ENCODE peak calls at places on chromosomes 3 and 15, in six cellular contexts. O, M, J, H, G and I are unnamed samples.
A peak's percentile ranks its signal among the peaks of the same experiment; 100 is the strongest.

GRCh38 chr15:58313810-58314592 is 117.8 kb upstream of the LIPC start:
- DNase-seq in G (no peak), M (no peak), J (no peak), O (peak; percentile 64), H (no peak), I (no peak)

GRCh38 chr15:55786341-55786740 is 43.4 kb upstream of the PRTG start:
- DNase-seq in M (no peak), O (no peak), G (no peak), J (no peak), H (no peak), I (no peak)

GRCh38 chr3:86990734-86991481 is at the start of gene VGLL3:
- DNase-seq in H (peak; percentile 62), J (peak; percentile 94), G (peak; percentile 64), M (no peak), O (peak; percentile 92), I (peak; percentile 55)

GRCh38 chr3:45417949-45418847 is 29.8 kb downstream of the LARS2 start:
- DNase-seq in H (no peak), M (no peak), O (no peak), J (no peak), G (no peak), I (peak; percentile 47)

GRCh38 chr3:27125821-27126501 is 243.2 kb downstream of the NEK10 start:
- DNase-seq in M (no peak), H (no peak), G (no peak), J (no peak), O (no peak), I (no peak)

GRCh38 chr3:126035362-126036050 is 48.4 kb downstream of the SLC41A3 start:
- DNase-seq in H (no peak), G (no peak), O (no peak), J (no peak), M (peak; percentile 72), I (peak; percentile 4)

GRCh38 chr3:117278424-117279190 is 569.0 kb downstream of the TUSC7 start:
- DNase-seq in G (peak; percentile 88), J (peak; percentile 2), M (no peak), H (peak; percentile 9), O (no peak), I (peak; percentile 71)

GRCh38 chr3:52034651-52035050 is 21.7 kb downstream of the DUSP7 start:
- DNase-seq in M (no peak), G (no peak), O (no peak), J (no peak), H (no peak), I (no peak)

GRCh38 chr15:75723847-75724660 is 11.4 kb upstream of the CSPG4 start:
- DNase-seq in O (peak; percentile 96), M (no peak), H (peak; percentile 91), J (peak; percentile 97), G (peak; percentile 97), I (peak; percentile 88)

GRCh38 chr3:151210676-151211381 is 7.8 kb upstream of the GPR171 start:
- DNase-seq in G (no peak), J (peak; percentile 41), M (no peak), O (no peak), H (no peak), I (peak; percentile 45)

GRCh38 chr15:88513195-88513594 is 33.3 kb downstream of the DET1 start:
- DNase-seq in G (no peak), M (no peak), H (no peak), J (no peak), O (no peak), I (no peak)

GRCh38 chr15:70475439-70475781 is 287.9 kb downstream of the UACA start:
- DNase-seq in J (no peak), G (no peak), H (no peak), O (no peak), M (no peak), I (no peak)

GRCh38 chr15:70474682-70475438 is 288.5 kb downstream of the UACA start:
- DNase-seq in H (peak; percentile 67), J (peak; percentile 95), O (peak; percentile 96), M (peak; percentile 93), G (peak; percentile 90), I (no peak)

GRCh38 chr15:70476441-70476840 is 286.9 kb downstream of the UACA start:
- DNase-seq in M (no peak), H (no peak), O (no peak), G (no peak), J (no peak), I (no peak)

GRCh38 chr15:70474367-70474681 is 289.0 kb downstream of the UACA start:
- DNase-seq in M (peak; percentile 91), O (no peak), H (no peak), G (no peak), J (no peak), I (peak; percentile 27)

DNA sequence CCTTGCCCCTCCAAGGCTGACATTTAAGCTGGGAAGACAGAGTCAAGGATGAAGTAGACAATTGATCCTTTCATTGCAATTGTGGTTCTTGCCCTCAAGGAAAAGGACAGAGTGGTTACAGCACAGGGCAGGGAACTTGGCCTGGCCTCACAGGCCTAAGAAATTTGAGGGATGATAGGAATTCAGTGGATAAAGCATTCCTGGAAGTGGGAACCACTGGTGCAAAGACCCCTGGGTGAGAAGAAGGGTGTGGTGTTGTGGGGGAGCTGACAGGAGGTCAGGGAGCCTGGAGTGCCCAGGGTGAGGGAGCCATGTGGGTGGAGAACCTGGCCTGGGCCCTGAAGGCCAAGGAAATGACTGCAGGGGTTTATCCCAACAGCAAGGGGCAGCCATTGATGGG is 287.4 kb downstream of the UACA start:
- DNase-seq in G (no peak), M (no peak), J (no peak), H (no peak), O (no peak), I (no peak)
- H3K4me3 ChIP-seq in G (no peak overlapping the region), M (no peak overlapping the region), J (no peak overlapping the region), H (no peak overlapping the region), O (no peak overlapping the region), I (no peak overlapping the region)

DNA sequence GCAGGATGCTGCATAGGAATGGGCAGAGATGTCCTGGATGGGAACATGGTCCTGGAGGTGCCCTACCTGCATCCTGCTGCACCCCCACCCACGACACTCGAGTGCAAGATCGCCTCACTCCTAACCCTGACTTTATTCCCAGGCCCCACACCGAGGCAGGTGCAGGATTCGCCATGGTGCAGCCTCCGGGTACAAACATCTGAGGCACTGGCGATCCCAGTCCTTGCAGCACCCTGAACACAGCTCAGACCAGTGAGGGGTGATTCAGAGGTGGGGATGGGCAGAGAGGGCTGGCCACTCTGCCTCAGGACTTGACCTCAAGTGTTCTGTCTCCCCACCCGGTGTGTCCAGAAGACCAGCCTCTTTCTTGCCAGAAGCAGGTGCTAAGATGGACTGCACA is 49.1 kb downstream of the KLF13 start:
- DNase-seq in J (no peak), M (no peak), O (no peak), H (no peak), G (no peak), I (no peak)
- H3K4me1 ChIP-seq in J (peaks cover 22% of the 10 kb centered on the region), M (peaks cover 55% of the 10 kb centered on the region), O (no peaks in the 10 kb centered on the region), H (peaks cover 24% of the 10 kb centered on the region), G (peaks cover 15% of the 10 kb centered on the region), I (peaks cover 18% of the 10 kb centered on the region)

GRCh38 chr3:111617406-111617805 is 22.3 kb upstream of the ZBED2 start:
- DNase-seq in H (no peak), G (no peak), M (no peak), O (no peak), J (no peak), I (no peak)
- H3K9me3 ChIP-seq in H (no peaks in the 10 kb centered on the region), G (no peaks in the 10 kb centered on the region), M (no peaks in the 10 kb centered on the region), O (peaks cover 2% of the 10 kb centered on the region), J (no peaks in the 10 kb centered on the region), I (no peaks in the 10 kb centered on the region)

GRCh38 chr3:75506603-75507002 is 157.5 kb upstream of the FRG2C start:
- DNase-seq in O (no peak), H (no peak), G (no peak), J (no peak), M (no peak), I (no peak)
- H3K4me3 ChIP-seq in O (no peak overlapping the region), H (no peak overlapping the region), G (no peak overlapping the region), J (no peak overlapping the region), M (no peak overlapping the region), I (no peak overlapping the region)

GRCh38 chr3:127739347-127740135 is 66.8 kb downstream of the ABTB1 start:
- DNase-seq in O (no peak), G (no peak), J (peak; percentile 20), H (no peak), M (no peak), I (no peak)
- H3K4me1 ChIP-seq in O (peaks cover 5% of the 10 kb centered on the region), G (peaks cover 82% of the 10 kb centered on the region), J (no peaks in the 10 kb centered on the region), H (peaks cover 51% of the 10 kb centered on the region), M (peaks cover 50% of the 10 kb centered on the region), I (peaks cover 21% of the 10 kb centered on the region)

DNA sequence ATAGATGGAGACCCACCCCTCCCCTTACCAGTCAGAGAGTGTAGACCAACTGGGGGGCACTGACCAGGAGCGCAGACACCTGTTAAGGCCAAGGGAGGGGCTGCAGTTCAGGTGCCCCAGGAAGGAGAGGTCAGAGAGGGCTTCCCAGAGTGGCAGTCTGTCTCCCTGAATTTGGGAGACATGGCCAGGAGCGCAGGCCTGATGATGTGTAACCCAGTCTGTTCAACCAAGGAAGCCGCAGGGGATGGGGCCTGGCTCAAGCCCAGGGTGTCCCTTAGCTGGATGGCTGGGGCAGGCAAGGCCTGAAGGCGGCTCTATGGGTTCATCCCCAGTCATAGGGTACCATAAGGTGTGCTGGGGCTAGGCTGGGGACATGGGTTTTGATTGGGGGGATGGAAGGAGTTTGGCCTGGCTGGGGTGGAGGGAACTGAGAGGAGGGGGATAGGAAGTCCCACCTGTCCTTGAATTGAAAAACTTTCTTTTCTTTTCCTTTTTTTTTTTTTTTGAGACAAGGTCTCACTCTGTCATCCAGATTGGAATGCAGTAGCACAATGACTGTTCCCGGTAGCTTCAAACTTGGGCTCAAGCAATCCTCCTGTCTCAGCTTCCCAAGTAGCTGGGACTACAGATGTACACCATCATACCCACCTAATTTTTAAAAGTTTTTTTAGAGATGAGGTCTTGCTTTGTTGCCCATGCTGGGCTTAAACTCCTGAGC is 75.7 kb downstream of the SMAD6 start:
- DNase-seq in M (no peak), J (no peak), G (no peak), O (peak; percentile 71), H (no peak), I (no peak)
- H3K9me3 ChIP-seq in M (no peaks in the 10 kb centered on the region), J (no peaks in the 10 kb centered on the region), G (no peaks in the 10 kb centered on the region), O (no peaks in the 10 kb centered on the region), H (no peaks in the 10 kb centered on the region), I (no peaks in the 10 kb centered on the region)

GRCh38 chr15:90103669-90104329 is 1.5 kb upstream of the IDH2 start:
- DNase-seq in H (no peak), G (no peak), M (no peak), J (no peak), O (no peak), I (peak; percentile 60)
- H3K4me3 ChIP-seq in H (no peak overlapping the region), G (no peak overlapping the region), M (no peak overlapping the region), J (no peak overlapping the region), O (no peak overlapping the region), I (no peak overlapping the region)